ENCODE peak calls at places on chromosomes 11 and 22, in four cellular contexts. N is pancreas, Z is lung, Y is A549. F is an unnamed sample.

GRCh38 chr22:46262449-46263207 is 515 bp downstream of the PKDREJ start:
- DNase-seq in Y (no peak), Z (peak), N (peak), F (no peak)

GRCh38 chr22:45335021-45335818 is 25.5 kb downstream of the FAM118A start:
- DNase-seq in N (no peak), Z (no peak), Y (no peak), F (no peak)

GRCh38 chr11:45919276-45919675 is 1.6 kb upstream of the PEX16 start:
- DNase-seq in N (peak), Y (no peak), Z (no peak), F (no peak)

GRCh38 chr22:27866136-27867091 is 52.6 kb downstream of the PITPNB start:
- DNase-seq in Y (peak), Z (no peak), N (no peak), F (peak)

GRCh38 chr11:86041975-86042378 is 26.9 kb downstream of the PICALM start:
- DNase-seq in N (no peak), Z (peak), Y (peak), F (peak)

GRCh38 chr11:122678406-122678805 is 22.9 kb downstream of the UBASH3B start:
- DNase-seq in Z (no peak), N (no peak), Y (no peak), F (no peak)

GRCh38 chr22:29109853-29110252 is 37.0 kb downstream of the KREMEN1 start:
- DNase-seq in Z (no peak), Y (no peak), N (no peak), F (no peak)

GRCh38 chr11:33387586-33387985 is 130.4 kb downstream of the HIPK3 start:
- DNase-seq in N (no peak), Z (no peak), Y (no peak), F (no peak)

GRCh38 chr22:44116755-44117684 is 63.7 kb upstream of the PARVG start:
- DNase-seq in Z (no peak), N (peak), Y (no peak), F (no peak)

GRCh38 chr11:813440-814096 is 3.8 kb downstream of the RPLP2 start:
- DNase-seq in Y (no peak), Z (no peak), N (no peak), F (no peak)

GRCh38 chr22:20258584-20259335 is 9.4 kb downstream of the RTN4R start:
- DNase-seq in N (no peak), Y (no peak), Z (no peak), F (no peak)

GRCh38 chr22:19178065-19178658 is 374 bp downstream of the SLC25A1 start:
- DNase-seq in Y (no peak), N (peak), Z (no peak), F (no peak)

GRCh38 chr11:12680246-12680939 is 6.2 kb downstream of the TEAD1 start:
- DNase-seq in Z (peak), Y (peak), N (peak), F (peak)

GRCh38 chr22:22035203-22035602 is 52.6 kb upstream of the TOP3B start:
- DNase-seq in N (no peak), Y (no peak), Z (no peak), F (no peak)

GRCh38 chr11:107969219-107969618 is 39.5 kb upstream of the CUL5 start:
- DNase-seq in N (no peak), Y (peak), Z (no peak), F (no peak)

GRCh38 chr11:101881586-101881985 is 33.2 kb upstream of the CEP126 start:
- DNase-seq in Y (no peak), N (no peak), Z (no peak), F (no peak)

GRCh38 chr11:67644472-67645418 is 5.2 kb upstream of the TBX10 start:
- DNase-seq in Z (no peak), N (peak), Y (no peak), F (no peak)

GRCh38 chr11:84140386-84141169 is 854.4 kb upstream of the CCDC90B start:
- DNase-seq in Z (no peak), N (no peak), Y (no peak), F (no peak)

GRCh38 chr11:87039371-87039770 is 1.6 kb downstream of the TMEM135 start:
- DNase-seq in N (no peak), Z (no peak), Y (no peak), F (no peak)

GRCh38 chr11:116821050-116821918 is 1.8 kb downstream of the APOA4 start:
- DNase-seq in Y (no peak), Z (no peak), N (no peak), F (no peak)

GRCh38 chr11:12057299-12057980 is 49.0 kb upstream of the DKK3 start:
- DNase-seq in Y (no peak), Z (no peak), N (peak), F (no peak)

GRCh38 chr22:33018232-33018864 is 39.8 kb downstream of the SYN3 start:
- DNase-seq in Y (peak), Z (peak), N (peak), F (peak)

GRCh38 chr11:93490996-93491618 is 52.1 kb downstream of the SMCO4 start:
- DNase-seq in Z (no peak), Y (no peak), N (no peak), F (no peak)

GRCh38 chr11:66559141-66559861 is 9.1 kb downstream of the CTSF start:
- DNase-seq in N (no peak), Z (no peak), Y (no peak), F (no peak)

GRCh38 chr11:109222730-109223129 is 199.3 kb upstream of the C11orf87 start:
- DNase-seq in Y (no peak), N (no peak), Z (no peak), F (no peak)

GRCh38 chr11:8484251-8484650 is 109.8 kb downstream of the STK33 start:
- DNase-seq in Y (no peak), N (no peak), Z (no peak), F (no peak)

GRCh38 chr11:45885921-45886721 is 670 bp downstream of the MAPK8IP1 start:
- DNase-seq in Z (no peak), Y (no peak), N (no peak), F (no peak)

GRCh38 chr22:39839917-39840510 is 53.5 kb downstream of the ENTHD1 start:
- DNase-seq in Y (no peak), Z (no peak), N (no peak), F (no peak)

GRCh38 chr11:64230985-64231365 is 627 bp downstream of the DNAJC4 start:
- DNase-seq in N (no peak), Y (no peak), Z (no peak), F (no peak)

DNA sequence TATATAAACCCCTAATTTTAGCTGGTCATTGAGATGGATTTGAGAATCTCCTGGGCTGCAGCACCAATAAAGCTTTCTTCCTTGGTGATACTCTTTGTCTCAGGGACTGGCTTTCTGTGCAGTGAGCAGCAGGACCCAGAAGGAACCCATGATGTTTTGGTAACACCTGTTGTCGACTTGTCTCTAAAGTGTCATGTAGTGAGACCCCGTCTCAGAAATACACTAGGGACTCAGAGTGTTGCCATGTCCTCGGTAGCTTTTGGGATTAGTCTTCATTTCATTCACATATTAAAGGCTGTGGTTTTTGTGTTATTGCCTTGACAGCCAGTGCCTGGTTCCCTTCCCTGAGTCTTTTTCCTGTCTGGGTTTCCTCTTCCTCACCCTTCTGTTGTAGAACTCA is 1078.7 kb downstream of the TBC1D22A start:
- DNase-seq in N (no peak), Z (no peak), Y (no peak), F (no peak)
- H3K4me3 ChIP-seq in N (no peak), Z (no peak), Y (no peak), F (no peak)

GRCh38 chr11:132028380-132029240 is 658.2 kb downstream of the NTM start:
- DNase-seq in Y (peak), N (no peak), Z (no peak), F (peak)
- TF ChIP-seq CTCF in Y (no peak), N (peak), Z (peak), F (peak)

GRCh38 chr22:23909258-23909898 is 15.2 kb downstream of the MIF start:
- DNase-seq in Z (no peak), Y (no peak), N (no peak), F (no peak)

GRCh38 chr22:23910496-23911190 is 16.5 kb downstream of the MIF start:
- DNase-seq in N (no peak), Z (no peak), Y (no peak), F (no peak)

GRCh38 chr22:23906641-23907040 is 12.5 kb downstream of the MIF start:
- DNase-seq in Y (no peak), N (no peak), Z (no peak), F (no peak)

GRCh38 chr22:23911318-23911980 is 17.3 kb downstream of the MIF start:
- DNase-seq in Z (no peak), N (no peak), Y (no peak), F (no peak)

DNA sequence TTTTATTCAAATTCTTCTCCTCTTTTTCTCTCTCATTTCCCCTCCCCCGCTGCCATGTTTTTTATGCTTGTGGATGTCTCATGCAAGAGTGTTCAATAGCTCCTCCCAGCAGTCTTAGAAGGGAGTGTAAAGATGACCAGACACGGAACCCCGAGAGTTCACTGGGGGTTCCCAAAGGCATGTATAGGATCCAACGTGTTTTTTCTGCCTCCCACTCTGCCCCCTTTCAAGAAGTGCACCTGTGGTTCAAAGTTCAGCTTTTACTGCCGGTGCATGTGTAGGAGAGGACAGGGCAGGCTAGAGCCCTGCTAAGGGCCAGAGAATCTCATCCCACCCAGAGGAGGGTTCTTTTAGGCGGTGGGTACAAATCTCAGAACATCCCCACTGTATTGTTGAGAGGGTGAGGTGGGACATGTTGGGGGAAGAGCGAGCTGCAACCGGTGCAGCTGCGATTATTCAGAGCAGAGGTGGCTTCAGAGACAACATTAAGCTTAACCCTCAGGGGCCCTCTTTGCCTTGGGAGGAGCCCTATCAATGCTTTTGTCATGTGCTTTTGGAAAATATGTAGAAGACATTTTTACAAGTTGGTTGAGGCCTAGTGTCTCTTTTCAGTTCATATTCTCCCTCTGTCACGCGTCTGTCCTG is 14.5 kb downstream of the MIF start:
- DNase-seq in N (no peak), Y (no peak), Z (no peak), F (no peak)
- H3K4me3 ChIP-seq in N (no peak), Y (no peak), Z (no peak), F (no peak)

GRCh38 chr11:103987631-103988594 is 48.5 kb upstream of the DDI1 start:
- DNase-seq in Z (no peak), N (no peak), Y (no peak), F (no peak)
- TF ChIP-seq CTCF in Z (no peak), N (no peak), Y (no peak), F (no peak)

GRCh38 chr22:49368221-49368975 is 459.3 kb downstream of the BRD1 start:
- DNase-seq in Z (peak), Y (no peak), N (peak), F (no peak)

GRCh38 chr22:49370841-49371301 is 456.8 kb downstream of the BRD1 start:
- DNase-seq in Y (no peak), N (peak), Z (peak), F (no peak)

GRCh38 chr22:49369726-49370717 is 457.7 kb downstream of the BRD1 start:
- DNase-seq in N (peak), Z (peak), Y (no peak), F (no peak)

GRCh38 chr22:49367016-49367697 is 460.5 kb downstream of the BRD1 start:
- DNase-seq in Z (peak), Y (no peak), N (no peak), F (no peak)

GRCh38 chr22:49368976-49369725 is 458.5 kb downstream of the BRD1 start:
- DNase-seq in Y (peak), N (peak), Z (peak), F (no peak)
- H3K4me3 ChIP-seq in Y (peak), N (no peak), Z (no peak), F (no peak)